ENCODE peak calls at places on chromosomes 16 and 17, in eight cellular contexts. One of them, this sample, is unnamed.

GRCh38 chr16:23145608-23146007 is 3.6 kb downstream of the USP31 start:
- DNase-seq in transverse colon: no peak
- DNase-seq in tibial nerve: no peak
- DNase-seq in A549: peak
- DNase-seq in K562: no peak
- DNase-seq in sigmoid colon: no peak
- DNase-seq in stomach: no peak
- DNase-seq in H1: no peak
- DNase-seq in this sample: no peak

GRCh38 chr16:58738672-58739296 is 4.7 kb upstream of the GOT2 start:
- DNase-seq in transverse colon: no peak
- DNase-seq in tibial nerve: no peak
- DNase-seq in A549: no peak
- DNase-seq in K562: no peak
- DNase-seq in sigmoid colon: no peak
- DNase-seq in stomach: no peak
- DNase-seq in H1: no peak
- DNase-seq in this sample: no peak

GRCh38 chr16:65148804-65149203 is 26.9 kb upstream of the CDH11 start:
- DNase-seq in transverse colon: no peak
- DNase-seq in tibial nerve: no peak
- DNase-seq in A549: no peak
- DNase-seq in K562: no peak
- DNase-seq in sigmoid colon: no peak
- DNase-seq in stomach: no peak
- DNase-seq in H1: no peak
- DNase-seq in this sample: no peak

GRCh38 chr17:78563189-78564145 is 13.7 kb downstream of the DNAH17 start:
- DNase-seq in transverse colon: no peak
- DNase-seq in tibial nerve: no peak
- DNase-seq in A549: no peak
- DNase-seq in K562: no peak
- DNase-seq in sigmoid colon: peak
- DNase-seq in stomach: peak
- DNase-seq in H1: no peak
- DNase-seq in this sample: no peak

GRCh38 chr17:69325518-69326301 is 1.2 kb downstream of the ABCA5 start:
- DNase-seq in transverse colon: peak
- DNase-seq in tibial nerve: no peak
- DNase-seq in A549: no peak
- DNase-seq in K562: no peak
- DNase-seq in sigmoid colon: no peak
- DNase-seq in stomach: no peak
- DNase-seq in H1: no peak
- DNase-seq in this sample: no peak

GRCh38 chr17:77770331-77771105 is 188.0 kb upstream of the TNRC6C start:
- DNase-seq in transverse colon: no peak
- DNase-seq in tibial nerve: no peak
- DNase-seq in A549: peak
- DNase-seq in K562: peak
- DNase-seq in sigmoid colon: no peak
- DNase-seq in stomach: no peak
- DNase-seq in H1: no peak
- DNase-seq in this sample: no peak

GRCh38 chr16:76670125-76670857 is 393.1 kb downstream of the CNTNAP4 start:
- DNase-seq in transverse colon: no peak
- DNase-seq in tibial nerve: no peak
- DNase-seq in A549: no peak
- DNase-seq in K562: no peak
- DNase-seq in sigmoid colon: no peak
- DNase-seq in stomach: no peak
- DNase-seq in H1: no peak
- DNase-seq in this sample: no peak

GRCh38 chr16:65572156-65572555 is 450.3 kb upstream of the CDH11 start:
- DNase-seq in transverse colon: no peak
- DNase-seq in tibial nerve: no peak
- DNase-seq in A549: no peak
- DNase-seq in K562: no peak
- DNase-seq in sigmoid colon: no peak
- DNase-seq in stomach: no peak
- DNase-seq in H1: no peak
- DNase-seq in this sample: no peak

GRCh38 chr17:69269174-69269998 is 40.8 kb upstream of the ABCA10 start:
- DNase-seq in transverse colon: no peak
- DNase-seq in tibial nerve: no peak
- DNase-seq in A549: peak
- DNase-seq in K562: no peak
- DNase-seq in sigmoid colon: no peak
- DNase-seq in stomach: no peak
- DNase-seq in H1: no peak
- DNase-seq in this sample: no peak

GRCh38 chr17:44989552-44990138 is 21.5 kb upstream of the C1QL1 start:
- DNase-seq in transverse colon: no peak
- DNase-seq in tibial nerve: no peak
- DNase-seq in A549: no peak
- DNase-seq in K562: no peak
- DNase-seq in sigmoid colon: no peak
- DNase-seq in stomach: no peak
- DNase-seq in H1: no peak
- DNase-seq in this sample: no peak

GRCh38 chr17:12388206-12388605 is 277.5 kb upstream of the MYOCD start:
- DNase-seq in transverse colon: no peak
- DNase-seq in tibial nerve: no peak
- DNase-seq in A549: peak
- DNase-seq in K562: no peak
- DNase-seq in sigmoid colon: no peak
- DNase-seq in stomach: no peak
- DNase-seq in H1: no peak
- DNase-seq in this sample: no peak

GRCh38 chr17:19534562-19535149 is 1.0 kb downstream of the SLC47A1 start:
- DNase-seq in transverse colon: no peak
- DNase-seq in tibial nerve: no peak
- DNase-seq in A549: no peak
- DNase-seq in K562: no peak
- DNase-seq in sigmoid colon: no peak
- DNase-seq in stomach: no peak
- DNase-seq in H1: no peak
- DNase-seq in this sample: no peak

GRCh38 chr17:1997587-1998425 is 27.3 kb downstream of the RTN4RL1 start:
- DNase-seq in transverse colon: peak
- DNase-seq in tibial nerve: no peak
- DNase-seq in A549: peak
- DNase-seq in K562: no peak
- DNase-seq in sigmoid colon: no peak
- DNase-seq in stomach: peak
- DNase-seq in H1: no peak
- DNase-seq in this sample: peak

GRCh38 chr16:84091460-84091859 is 25.3 kb downstream of the MBTPS1 start:
- DNase-seq in transverse colon: no peak
- DNase-seq in tibial nerve: no peak
- DNase-seq in A549: no peak
- DNase-seq in K562: no peak
- DNase-seq in sigmoid colon: no peak
- DNase-seq in stomach: no peak
- DNase-seq in H1: no peak
- DNase-seq in this sample: no peak

GRCh38 chr17:81867123-81867951 is 3.8 kb downstream of the ARHGDIA start:
- DNase-seq in transverse colon: peak
- DNase-seq in tibial nerve: no peak
- DNase-seq in A549: peak
- DNase-seq in K562: no peak
- DNase-seq in sigmoid colon: no peak
- DNase-seq in stomach: peak
- DNase-seq in H1: no peak
- DNase-seq in this sample: peak

GRCh38 chr16:27444015-27444414 is 42.0 kb downstream of the IL21R start:
- DNase-seq in transverse colon: no peak
- DNase-seq in tibial nerve: no peak
- DNase-seq in A549: no peak
- DNase-seq in K562: no peak
- DNase-seq in sigmoid colon: no peak
- DNase-seq in stomach: no peak
- DNase-seq in H1: no peak
- DNase-seq in this sample: no peak

GRCh38 chr16:27444470-27444869 is 42.5 kb downstream of the IL21R start:
- DNase-seq in transverse colon: no peak
- DNase-seq in tibial nerve: no peak
- DNase-seq in A549: no peak
- DNase-seq in K562: no peak
- DNase-seq in sigmoid colon: peak
- DNase-seq in stomach: no peak
- DNase-seq in H1: no peak
- DNase-seq in this sample: no peak

GRCh38 chr16:27446721-27447120 is 44.7 kb downstream of the IL21R start:
- DNase-seq in transverse colon: peak
- DNase-seq in tibial nerve: no peak
- DNase-seq in A549: no peak
- DNase-seq in K562: no peak
- DNase-seq in sigmoid colon: no peak
- DNase-seq in stomach: no peak
- DNase-seq in H1: no peak
- DNase-seq in this sample: no peak

GRCh38 chr16:27448531-27449433 is 46.8 kb downstream of the IL21R start:
- DNase-seq in transverse colon: no peak
- DNase-seq in tibial nerve: no peak
- DNase-seq in A549: no peak
- DNase-seq in K562: no peak
- DNase-seq in sigmoid colon: no peak
- DNase-seq in stomach: no peak
- DNase-seq in H1: no peak
- DNase-seq in this sample: no peak

DNA sequence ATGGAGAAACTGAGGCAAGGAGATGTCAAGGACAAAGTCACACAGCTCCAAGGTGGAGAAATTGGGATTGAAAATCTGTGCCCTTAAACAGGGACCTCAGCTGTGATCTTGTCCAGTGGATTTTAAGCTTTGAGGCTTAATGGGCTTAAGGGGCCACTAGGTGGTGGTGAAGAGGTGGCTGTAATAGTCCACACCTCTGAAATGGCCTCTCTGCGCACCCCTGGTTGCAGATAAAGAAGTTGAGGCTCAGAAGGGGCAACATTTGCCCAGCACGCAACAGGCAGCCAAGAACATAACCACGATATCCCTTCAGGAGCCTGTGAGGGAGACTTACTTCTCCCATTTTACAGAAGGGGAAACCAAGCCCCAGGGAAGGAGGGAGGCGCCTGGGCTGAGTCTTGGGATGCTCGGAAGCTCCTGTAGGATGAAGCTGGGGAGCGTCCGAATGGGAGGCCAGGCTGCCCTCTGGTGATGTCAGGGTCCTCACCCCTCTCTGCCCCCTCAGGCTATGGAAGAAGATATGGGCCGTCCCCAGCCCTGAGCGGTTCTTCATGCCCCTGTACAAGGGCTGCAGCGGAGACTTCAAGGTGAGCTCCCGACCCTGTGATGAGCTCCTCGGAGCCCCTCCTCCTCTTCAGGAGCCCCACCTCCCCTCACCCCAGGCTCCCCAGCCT is 43.7 kb downstream of the IL21R start:
- DNase-seq in transverse colon: no peak
- DNase-seq in tibial nerve: no peak
- DNase-seq in A549: no peak
- DNase-seq in K562: no peak
- DNase-seq in sigmoid colon: peak
- DNase-seq in stomach: no peak
- DNase-seq in H1: no peak
- DNase-seq in this sample: no peak
- TF ChIP-seq EP300 in transverse colon: no peak
- TF ChIP-seq EP300 in tibial nerve: no peak
- TF ChIP-seq EP300 in A549: no peak
- TF ChIP-seq EP300 in K562: no peak
- TF ChIP-seq EP300 in sigmoid colon: no peak
- TF ChIP-seq EP300 in stomach: no peak
- TF ChIP-seq EP300 in H1: no peak
- TF ChIP-seq EP300 in this sample: no peak

GRCh38 chr16:69563605-69564580 is 1.9 kb upstream of the NFAT5 start:
- DNase-seq in transverse colon: no peak
- DNase-seq in tibial nerve: no peak
- DNase-seq in A549: peak
- DNase-seq in K562: no peak
- DNase-seq in sigmoid colon: no peak
- DNase-seq in stomach: no peak
- DNase-seq in H1: no peak
- DNase-seq in this sample: no peak
- TF ChIP-seq POLR2A in transverse colon: no peak
- TF ChIP-seq POLR2A in tibial nerve: no peak
- TF ChIP-seq POLR2A in A549: no peak
- TF ChIP-seq POLR2A in K562: peak
- TF ChIP-seq POLR2A in sigmoid colon: no peak
- TF ChIP-seq POLR2A in stomach: no peak
- TF ChIP-seq POLR2A in H1: peak
- TF ChIP-seq POLR2A in this sample: no peak

GRCh38 chr17:73231363-73231762 is 30.3 kb downstream of the CPSF4L start:
- DNase-seq in transverse colon: peak
- DNase-seq in tibial nerve: no peak
- DNase-seq in A549: peak
- DNase-seq in K562: no peak
- DNase-seq in sigmoid colon: no peak
- DNase-seq in stomach: no peak
- DNase-seq in H1: no peak
- DNase-seq in this sample: peak
- TF ChIP-seq EP300 in transverse colon: no peak
- TF ChIP-seq EP300 in tibial nerve: no peak
- TF ChIP-seq EP300 in A549: no peak
- TF ChIP-seq EP300 in K562: no peak
- TF ChIP-seq EP300 in sigmoid colon: no peak
- TF ChIP-seq EP300 in stomach: no peak
- TF ChIP-seq EP300 in H1: no peak
- TF ChIP-seq EP300 in this sample: no peak

GRCh38 chr17:63600569-63601438 is at the start of gene TACO1:
- DNase-seq in transverse colon: peak
- DNase-seq in tibial nerve: peak
- DNase-seq in A549: peak
- DNase-seq in K562: peak
- DNase-seq in sigmoid colon: peak
- DNase-seq in stomach: peak
- DNase-seq in H1: peak
- DNase-seq in this sample: peak
- TF ChIP-seq POLR2A in transverse colon: peak
- TF ChIP-seq POLR2A in tibial nerve: peak
- TF ChIP-seq POLR2A in A549: peak
- TF ChIP-seq POLR2A in K562: peak
- TF ChIP-seq POLR2A in sigmoid colon: peak
- TF ChIP-seq POLR2A in stomach: no peak
- TF ChIP-seq POLR2A in H1: peak
- TF ChIP-seq POLR2A in this sample: peak